ENCODE peak calls at places on chromosomes 5 and 9, in ten cellular contexts. One of them, this sample, is unnamed.
A peak's percentile ranks its signal among the peaks of the same experiment; 100 is the strongest.

GRCh38 chr9:127937383-127938297 is at the start of gene DPM2:
- DNase-seq in HFF-Myc: no peak
- DNase-seq in stromal cell of bone marrow: peak; percentile 66
- DNase-seq in NCI-H146: peak; percentile 63
- DNase-seq in GM23338: peak; percentile 96
- DNase-seq in mucosa of descending colon: peak; percentile 86
- DNase-seq in GM04504: peak; percentile 60
- DNase-seq in M059J: peak; percentile 85
- DNase-seq in Calu3: peak; percentile 65
- DNase-seq in NT2/D1: peak; percentile 86
- DNase-seq in this sample: peak; percentile 91

GRCh38 chr9:17116400-17116837 is 18.4 kb upstream of the CNTLN start:
- DNase-seq in NCI-H146: peak; percentile 73
- DNase-seq in M059J: peak; percentile 55
- DNase-seq in GM23338: peak; percentile 60
- DNase-seq in Calu3: peak; percentile 4
- DNase-seq in GM04504: peak; percentile 14
- DNase-seq in HFF-Myc: peak; percentile 29
- DNase-seq in mucosa of descending colon: no peak
- DNase-seq in NT2/D1: peak; percentile 6
- DNase-seq in stromal cell of bone marrow: no peak
- DNase-seq in this sample: peak; percentile 89

GRCh38 chr5:72057816-72058215 is 49.5 kb upstream of the MAP1B start:
- DNase-seq in NCI-H146: no peak
- DNase-seq in NT2/D1: no peak
- DNase-seq in mucosa of descending colon: no peak
- DNase-seq in GM04504: no peak
- DNase-seq in stromal cell of bone marrow: no peak
- DNase-seq in M059J: no peak
- DNase-seq in GM23338: no peak
- DNase-seq in Calu3: no peak
- DNase-seq in HFF-Myc: no peak
- DNase-seq in this sample: no peak

GRCh38 chr5:149959406-149960236 is 937 bp upstream of the SLC26A2 start:
- DNase-seq in mucosa of descending colon: no peak
- DNase-seq in GM04504: no peak
- DNase-seq in NCI-H146: peak; percentile 44
- DNase-seq in Calu3: peak; percentile 52
- DNase-seq in GM23338: peak; percentile 69
- DNase-seq in M059J: peak; percentile 97
- DNase-seq in stromal cell of bone marrow: peak; percentile 75
- DNase-seq in NT2/D1: no peak
- DNase-seq in HFF-Myc: peak; percentile 35
- DNase-seq in this sample: peak; percentile 70

GRCh38 chr5:112554089-112554977 is 135.3 kb upstream of the EPB41L4A start:
- DNase-seq in HFF-Myc: no peak
- DNase-seq in GM23338: no peak
- DNase-seq in M059J: peak; percentile 3
- DNase-seq in mucosa of descending colon: no peak
- DNase-seq in GM04504: peak; percentile 13
- DNase-seq in NCI-H146: no peak
- DNase-seq in NT2/D1: no peak
- DNase-seq in Calu3: no peak
- DNase-seq in stromal cell of bone marrow: peak; percentile 53
- DNase-seq in this sample: peak; percentile 41

GRCh38 chr9:120408680-120409258 is 171.2 kb downstream of the CDK5RAP2 start:
- DNase-seq in HFF-Myc: no peak
- DNase-seq in Calu3: no peak
- DNase-seq in mucosa of descending colon: no peak
- DNase-seq in NT2/D1: no peak
- DNase-seq in GM04504: no peak
- DNase-seq in M059J: no peak
- DNase-seq in NCI-H146: no peak
- DNase-seq in stromal cell of bone marrow: no peak
- DNase-seq in GM23338: no peak
- DNase-seq in this sample: peak; percentile 16

GRCh38 chr9:2761424-2761823 is 44.1 kb downstream of the KCNV2 start:
- DNase-seq in NCI-H146: no peak
- DNase-seq in GM04504: no peak
- DNase-seq in stromal cell of bone marrow: no peak
- DNase-seq in HFF-Myc: no peak
- DNase-seq in Calu3: no peak
- DNase-seq in M059J: no peak
- DNase-seq in GM23338: no peak
- DNase-seq in NT2/D1: no peak
- DNase-seq in mucosa of descending colon: no peak
- DNase-seq in this sample: no peak

GRCh38 chr5:97100486-97100885 is 41.9 kb downstream of the LIX1 start:
- DNase-seq in stromal cell of bone marrow: peak; percentile 22
- DNase-seq in GM04504: no peak
- DNase-seq in M059J: no peak
- DNase-seq in NCI-H146: no peak
- DNase-seq in GM23338: no peak
- DNase-seq in mucosa of descending colon: no peak
- DNase-seq in NT2/D1: no peak
- DNase-seq in Calu3: no peak
- DNase-seq in HFF-Myc: no peak
- DNase-seq in this sample: peak; percentile 22

GRCh38 chr5:68304421-68305052 is 89.0 kb downstream of the PIK3R1 start:
- DNase-seq in GM23338: no peak
- DNase-seq in stromal cell of bone marrow: peak; percentile 16
- DNase-seq in Calu3: no peak
- DNase-seq in NT2/D1: no peak
- DNase-seq in mucosa of descending colon: no peak
- DNase-seq in HFF-Myc: no peak
- DNase-seq in GM04504: peak; percentile 35
- DNase-seq in NCI-H146: no peak
- DNase-seq in M059J: peak; percentile 82
- DNase-seq in this sample: no peak

GRCh38 chr5:52915176-52915875 is 73.8 kb upstream of the ITGA2 start:
- DNase-seq in M059J: peak; percentile 74
- DNase-seq in NT2/D1: peak; percentile 51
- DNase-seq in stromal cell of bone marrow: peak; percentile 56
- DNase-seq in GM04504: peak; percentile 59
- DNase-seq in mucosa of descending colon: peak; percentile 67
- DNase-seq in GM23338: peak; percentile 69
- DNase-seq in NCI-H146: peak; percentile 65
- DNase-seq in HFF-Myc: peak; percentile 60
- DNase-seq in Calu3: peak; percentile 68
- DNase-seq in this sample: peak; percentile 75

This sample was measured in NCI-H69.